ENCODE peak calls at places on chromosomes 11 and 22, in six cellular contexts. B is WTC11, K is ELR, A is head of caudate nucleus, O is Calu3, F is fibroblast of mammary gland. Y is an unnamed sample.

GRCh38 chr11:65083134-65083833 is 556 bp downstream of the CDCA5 start:
- DNase-seq in F (no peak), O (no peak), A (no peak), K (peak; percentile 37), B (no peak), Y (no peak)

GRCh38 chr11:27874998-27875397 is 174.7 kb upstream of the BDNF start:
- DNase-seq in B (no peak), A (no peak), O (no peak), F (no peak), K (no peak), Y (no peak)

GRCh38 chr22:41613456-41613855 is 7.4 kb downstream of the DESI1 start:
- DNase-seq in B (no peak), K (no peak), A (no peak), F (peak; percentile 51), O (no peak), Y (no peak)

GRCh38 chr11:121441533-121441932 is 10.6 kb upstream of the SORL1 start:
- DNase-seq in K (no peak), F (no peak), A (no peak), B (no peak), O (no peak), Y (no peak)

GRCh38 chr22:36701941-36702640 is 1.5 kb downstream of the CACNG2 start:
- DNase-seq in O (no peak), F (no peak), A (no peak), B (no peak), K (no peak), Y (no peak)

GRCh38 chr11:14973621-14974020 is 1.5 kb upstream of the CALCA start:
- DNase-seq in A (no peak), F (no peak), O (peak; percentile 19), B (peak; percentile 53), K (peak; percentile 14), Y (no peak)

GRCh38 chr11:121350314-121351046 is 57.9 kb downstream of the SC5D start:
- DNase-seq in B (no peak), O (no peak), F (no peak), A (no peak), K (no peak), Y (no peak)

GRCh38 chr11:70934999-70935768 is 317.2 kb downstream of the SHANK2 start:
- DNase-seq in A (no peak), O (no peak), F (peak; percentile 33), B (no peak), K (no peak), Y (no peak)

GRCh38 chr11:43934359-43935130 is 7.9 kb upstream of the C11orf96 start:
- DNase-seq in A (no peak), K (no peak), F (no peak), O (no peak), B (no peak), Y (no peak)

GRCh38 chr11:17772704-17773600 is 38.4 kb downstream of the KCNC1 start:
- DNase-seq in A (no peak), F (no peak), B (no peak), K (no peak), O (no peak), Y (no peak)

GRCh38 chr11:123841189-123841588 is 35.0 kb upstream of the OR6M1 start:
- DNase-seq in O (no peak), B (no peak), A (no peak), K (peak; percentile 50), F (no peak), Y (no peak)

GRCh38 chr11:32487270-32487669 is 51.9 kb upstream of the WT1 start:
- DNase-seq in B (peak; percentile 34), A (no peak), O (peak; percentile 13), K (peak; percentile 36), F (no peak), Y (no peak)

GRCh38 chr11:116513894-116514293 is 258.9 kb downstream of the BUD13 start:
- DNase-seq in O (peak; percentile 36), F (peak; percentile 46), A (no peak), B (peak; percentile 87), K (peak; percentile 61), Y (no peak)

GRCh38 chr11:59523541-59523940 is 12.2 kb downstream of the OR4D9 start:
- DNase-seq in B (no peak), O (no peak), K (peak; percentile 15), F (no peak), A (no peak), Y (no peak)

GRCh38 chr11:35859311-35859710 is 84.6 kb upstream of the LDLRAD3 start:
- DNase-seq in O (no peak), K (no peak), A (no peak), B (no peak), F (peak; percentile 11), Y (no peak)

GRCh38 chr11:45025716-45026492 is 75.2 kb upstream of the TP53I11 start:
- DNase-seq in B (no peak), F (peak; percentile 36), O (no peak), A (peak; percentile 39), K (no peak), Y (no peak)

GRCh38 chr11:99098751-99099150 is 78.0 kb downstream of the CNTN5 start:
- DNase-seq in F (no peak), O (no peak), B (no peak), A (no peak), K (no peak), Y (no peak)

GRCh38 chr11:26025680-26026079 is 306.2 kb upstream of the ANO3 start:
- DNase-seq in B (no peak), A (no peak), O (no peak), F (peak; percentile 7), K (peak; percentile 22), Y (no peak)

GRCh38 chr22:36056980-36057379 is 28.4 kb upstream of the RBFOX2 start:
- DNase-seq in F (peak; percentile 60), O (no peak), K (peak; percentile 84), B (no peak), A (no peak), Y (no peak)

GRCh38 chr11:79594839-79595238 is 154.0 kb upstream of the TENM4 start:
- DNase-seq in O (no peak), F (no peak), A (no peak), B (no peak), K (no peak), Y (no peak)

GRCh38 chr11:108973402-108974119 is 308.7 kb downstream of the DDX10 start:
- DNase-seq in O (no peak), F (peak; percentile 86), A (no peak), K (peak; percentile 95), B (no peak), Y (no peak)

GRCh38 chr22:27113211-27114030 is 456.0 kb downstream of the MIAT start:
- DNase-seq in B (no peak), A (peak; percentile 40), O (peak; percentile 87), K (peak; percentile 86), F (peak; percentile 89), Y (no peak)

GRCh38 chr11:86724137-86724536 is 51.7 kb upstream of the ME3 start:
- DNase-seq in A (no peak), B (no peak), O (no peak), K (no peak), F (no peak), Y (no peak)

GRCh38 chr11:114366331-114367243 is 33.7 kb downstream of the C11orf71 start:
- DNase-seq in A (no peak), O (no peak), F (peak; percentile 59), B (no peak), K (peak; percentile 96), Y (no peak)

GRCh38 chr11:63240791-63241379 is 2.5 kb downstream of the SLC22A25 start:
- DNase-seq in O (no peak), F (no peak), A (no peak), B (no peak), K (no peak), Y (no peak)

GRCh38 chr11:35928688-35929087 is 15.2 kb upstream of the LDLRAD3 start:
- DNase-seq in F (no peak), A (no peak), O (no peak), K (no peak), B (no peak), Y (no peak)

GRCh38 chr11:69499216-69499945 is 17.9 kb downstream of the LINC01488 start:
- DNase-seq in A (no peak), B (no peak), F (no peak), K (peak; percentile 10), O (no peak), Y (no peak)

GRCh38 chr22:27984001-27984695 is 65.1 kb upstream of the PITPNB start:
- DNase-seq in O (no peak), F (no peak), B (no peak), A (no peak), K (no peak), Y (peak; percentile 64)

GRCh38 chr11:100739636-100740035 is 52.5 kb downstream of the ARHGAP42 start:
- DNase-seq in K (peak; percentile 84), B (no peak), F (peak; percentile 85), O (peak; percentile 55), A (no peak), Y (no peak)

GRCh38 chr11:102534261-102534872 is 3.8 kb upstream of the MMP7 start:
- DNase-seq in A (no peak), F (no peak), K (no peak), O (no peak), B (no peak), Y (no peak)

GRCh38 chr11:112797653-112798293 is 163.4 kb upstream of the NCAM1 start:
- DNase-seq in A (peak; percentile 82), K (peak; percentile 10), B (peak; percentile 76), F (peak; percentile 27), O (peak; percentile 43), Y (no peak)

GRCh38 chr11:129323896-129324522 is 51.6 kb upstream of the BARX2 start:
- DNase-seq in K (no peak), B (no peak), A (peak; percentile 21), F (peak; percentile 58), O (peak; percentile 30), Y (no peak)

Y was measured in vagina.